ENCODE peak calls at places on chromosome 10, in four cellular contexts. One of them, this sample, is unnamed.

GRCh38 chr10:88582806-88583583 is at the start of gene RNLS:
- DNase-seq in lower leg skin: peak
- DNase-seq in NCI-H2029: peak
- DNase-seq in DMS153: peak
- DNase-seq in this sample: peak

GRCh38 chr10:110011679-110012078 is 3.9 kb downstream of the ADD3 start:
- DNase-seq in DMS153: no peak
- DNase-seq in NCI-H2029: no peak
- DNase-seq in lower leg skin: no peak
- DNase-seq in this sample: no peak

GRCh38 chr10:60704480-60704879 is 73.8 kb upstream of the CDK1 start:
- DNase-seq in NCI-H2029: no peak
- DNase-seq in lower leg skin: no peak
- DNase-seq in DMS153: no peak
- DNase-seq in this sample: no peak

GRCh38 chr10:78802866-78803265 is 265.9 kb upstream of the ZMIZ1 start:
- DNase-seq in DMS153: no peak
- DNase-seq in NCI-H2029: no peak
- DNase-seq in lower leg skin: peak
- DNase-seq in this sample: peak

GRCh38 chr10:132700168-132701098 is 85.5 kb downstream of the NKX6-2 start:
- DNase-seq in lower leg skin: peak
- DNase-seq in NCI-H2029: no peak
- DNase-seq in DMS153: no peak
- DNase-seq in this sample: peak

GRCh38 chr10:20765066-20765465 is 132.0 kb downstream of the NEBL start:
- DNase-seq in DMS153: no peak
- DNase-seq in lower leg skin: no peak
- DNase-seq in NCI-H2029: no peak
- DNase-seq in this sample: no peak

GRCh38 chr10:129192344-129193128 is 274.5 kb upstream of the MGMT start:
- DNase-seq in NCI-H2029: no peak
- DNase-seq in DMS153: no peak
- DNase-seq in lower leg skin: peak
- DNase-seq in this sample: peak

GRCh38 chr10:80493482-80494021 is 39.4 kb downstream of the TSPAN14 start:
- DNase-seq in lower leg skin: peak
- DNase-seq in NCI-H2029: no peak
- DNase-seq in DMS153: no peak
- DNase-seq in this sample: no peak

GRCh38 chr10:119207713-119208552 is 562 bp downstream of the GRK5 start:
- DNase-seq in lower leg skin: peak
- DNase-seq in DMS153: no peak
- DNase-seq in NCI-H2029: no peak
- DNase-seq in this sample: peak

GRCh38 chr10:33199731-33200130 is 134.7 kb downstream of the NRP1 start:
- DNase-seq in NCI-H2029: no peak
- DNase-seq in lower leg skin: no peak
- DNase-seq in DMS153: no peak
- DNase-seq in this sample: no peak

GRCh38 chr10:5861269-5862031 is 28.2 kb downstream of the ANKRD16 start:
- DNase-seq in NCI-H2029: no peak
- DNase-seq in DMS153: no peak
- DNase-seq in lower leg skin: no peak
- DNase-seq in this sample: no peak

GRCh38 chr10:86658261-86658741 is 4.0 kb downstream of the OPN4 start:
- DNase-seq in NCI-H2029: no peak
- DNase-seq in DMS153: no peak
- DNase-seq in lower leg skin: no peak
- DNase-seq in this sample: peak

GRCh38 chr10:90930070-90930837 is 9.4 kb upstream of the ANKRD1 start:
- DNase-seq in lower leg skin: no peak
- DNase-seq in NCI-H2029: no peak
- DNase-seq in DMS153: no peak
- DNase-seq in this sample: no peak

GRCh38 chr10:52578871-52579405 is 193.6 kb downstream of the MBL2 start:
- DNase-seq in lower leg skin: no peak
- DNase-seq in NCI-H2029: no peak
- DNase-seq in DMS153: no peak
- DNase-seq in this sample: no peak

GRCh38 chr10:109018892-109019507 is 904.3 kb downstream of the XPNPEP1 start:
- DNase-seq in lower leg skin: no peak
- DNase-seq in NCI-H2029: no peak
- DNase-seq in DMS153: no peak
- DNase-seq in this sample: no peak

GRCh38 chr10:128626397-128627060 is 500.3 kb upstream of the MKI67 start:
- DNase-seq in DMS153: no peak
- DNase-seq in lower leg skin: no peak
- DNase-seq in NCI-H2029: no peak
- DNase-seq in this sample: no peak

GRCh38 chr10:87064651-87065050 is 30.0 kb downstream of the GLUD1 start:
- DNase-seq in lower leg skin: no peak
- DNase-seq in DMS153: no peak
- DNase-seq in NCI-H2029: no peak
- DNase-seq in this sample: no peak

GRCh38 chr10:6612371-6612770 is 32.3 kb upstream of the PRKCQ start:
- DNase-seq in lower leg skin: no peak
- DNase-seq in NCI-H2029: no peak
- DNase-seq in DMS153: no peak
- DNase-seq in this sample: no peak

GRCh38 chr10:21055339-21056135 is 158.4 kb upstream of the NEBL start:
- DNase-seq in DMS153: no peak
- DNase-seq in lower leg skin: no peak
- DNase-seq in NCI-H2029: no peak
- DNase-seq in this sample: no peak

GRCh38 chr10:73117976-73118743 is 7.9 kb downstream of the NUDT13 start:
- DNase-seq in lower leg skin: no peak
- DNase-seq in DMS153: no peak
- DNase-seq in NCI-H2029: no peak
- DNase-seq in this sample: no peak

GRCh38 chr10:129058664-129059155 is 408.3 kb upstream of the MGMT start:
- DNase-seq in DMS153: no peak
- DNase-seq in NCI-H2029: no peak
- DNase-seq in lower leg skin: no peak
- DNase-seq in this sample: no peak

GRCh38 chr10:132939957-132940790 is 2.2 kb downstream of the CFAP46 start:
- DNase-seq in NCI-H2029: no peak
- DNase-seq in DMS153: peak
- DNase-seq in lower leg skin: no peak
- DNase-seq in this sample: peak

GRCh38 chr10:119030421-119031250 is 1.1 kb downstream of the NANOS1 start:
- DNase-seq in NCI-H2029: peak
- DNase-seq in lower leg skin: no peak
- DNase-seq in DMS153: peak
- DNase-seq in this sample: no peak

GRCh38 chr10:33290286-33291052 is 44.0 kb downstream of the NRP1 start:
- DNase-seq in DMS153: no peak
- DNase-seq in NCI-H2029: no peak
- DNase-seq in lower leg skin: no peak
- DNase-seq in this sample: no peak

GRCh38 chr10:484925-485661 is 204.4 kb downstream of the DIP2C start:
- DNase-seq in DMS153: no peak
- DNase-seq in NCI-H2029: no peak
- DNase-seq in lower leg skin: peak
- DNase-seq in this sample: peak

GRCh38 chr10:84429926-84430520 is 101.6 kb downstream of the CCSER2 start:
- DNase-seq in NCI-H2029: peak
- DNase-seq in lower leg skin: no peak
- DNase-seq in DMS153: peak
- DNase-seq in this sample: no peak

GRCh38 chr10:15262036-15262713 is 93.7 kb upstream of the NMT2 start:
- DNase-seq in NCI-H2029: no peak
- DNase-seq in DMS153: no peak
- DNase-seq in lower leg skin: no peak
- DNase-seq in this sample: no peak

GRCh38 chr10:78212134-78212785 is 178.6 kb downstream of the RPS24 start:
- DNase-seq in NCI-H2029: peak
- DNase-seq in lower leg skin: no peak
- DNase-seq in DMS153: peak
- DNase-seq in this sample: peak

GRCh38 chr10:43943825-43944360 is 295.2 kb upstream of the ZNF32 start:
- DNase-seq in DMS153: no peak
- DNase-seq in NCI-H2029: no peak
- DNase-seq in lower leg skin: peak
- DNase-seq in this sample: peak

GRCh38 chr10:60281792-60282353 is 107.8 kb downstream of the ANK3 start:
- DNase-seq in lower leg skin: no peak
- DNase-seq in DMS153: no peak
- DNase-seq in NCI-H2029: no peak
- DNase-seq in this sample: no peak

GRCh38 chr10:103763374-103764202 is 91.8 kb downstream of the SH3PXD2A start:
- DNase-seq in DMS153: no peak
- DNase-seq in NCI-H2029: no peak
- DNase-seq in lower leg skin: no peak
- DNase-seq in this sample: no peak

GRCh38 chr10:77004917-77005564 is 632.6 kb downstream of the KCNMA1 start:
- DNase-seq in lower leg skin: no peak
- DNase-seq in DMS153: peak
- DNase-seq in NCI-H2029: no peak
- DNase-seq in this sample: no peak

GRCh38 chr10:87966454-87966853 is 103.0 kb downstream of the PTEN start:
- DNase-seq in DMS153: no peak
- DNase-seq in lower leg skin: no peak
- DNase-seq in NCI-H2029: no peak
- DNase-seq in this sample: no peak